ENCODE peak calls at places on chromosomes 13 and 19, in nine cellular contexts. J is cortex of kidney; Z is HT-29; U is BE2C; D is islet precursor cell; A is HuH-7; T is T-helper 9 cell; V is neural progenitor cell; K is stimulated activated CD4-positive, alpha-beta T cell treated with anti-CD3 and anti-CD28 coated beads, Interleukin-12 subunit alpha, Interleukin-12 subunit beta, amount 100 ng/mL, for 4 hours. N is an unnamed sample.

GRCh38 chr19:19443902-19444693 is 38.6 kb downstream of the GATAD2A start:
- DNase-seq in J (no peak), Z (no peak), U (no peak), D (no peak), A (no peak), T (no peak), V (no peak), K (no peak), N (no peak)

GRCh38 chr13:32852568-32852967 is 163.7 kb upstream of the KL start:
- DNase-seq in J (no peak), Z (no peak), U (no peak), D (no peak), A (no peak), T (no peak), V (no peak), K (no peak), N (no peak)

GRCh38 chr19:3857449-3858003 is 11.3 kb downstream of the ZFR2 start:
- DNase-seq in J (no peak), Z (no peak), U (peak; percentile 44), D (no peak), A (no peak), T (no peak), V (no peak), K (no peak), N (no peak)

GRCh38 chr13:46367622-46368327 is 19.3 kb downstream of the RUBCNL start:
- DNase-seq in J (no peak), Z (no peak), U (no peak), D (no peak), A (no peak), T (no peak), V (no peak), K (no peak), N (no peak)

GRCh38 chr13:31681133-31681532 is 58.2 kb upstream of the RXFP2 start:
- DNase-seq in J (no peak), Z (no peak), U (no peak), D (no peak), A (no peak), T (no peak), V (no peak), K (no peak), N (no peak)

GRCh38 chr13:19181621-19182485 is at the start of gene TUBA3C:
- DNase-seq in J (no peak), Z (no peak), U (no peak), D (no peak), A (no peak), T (no peak), V (no peak), K (no peak), N (no peak)

GRCh38 chr13:41418027-41418426 is 39.3 kb upstream of the RGCC start:
- DNase-seq in J (no peak), Z (peak; percentile 36), U (no peak), D (no peak), A (no peak), T (no peak), V (no peak), K (no peak), N (no peak)

GRCh38 chr19:29528350-29528945 is 2.7 kb downstream of the VSTM2B start:
- DNase-seq in J (no peak), Z (no peak), U (peak; percentile 80), D (peak; percentile 89), A (peak; percentile 69), T (peak; percentile 16), V (peak; percentile 95), K (peak; percentile 68), N (peak; percentile 7)

GRCh38 chr19:8611890-8612806 is 1.6 kb upstream of the ADAMTS10 start:
- DNase-seq in J (no peak), Z (no peak), U (no peak), D (peak; percentile 72), A (no peak), T (no peak), V (no peak), K (no peak), N (no peak)

GRCh38 chr19:42942187-42942789 is 5.3 kb upstream of the PSG7 start:
- DNase-seq in J (no peak), Z (peak; percentile 51), U (no peak), D (no peak), A (no peak), T (no peak), V (no peak), K (no peak), N (no peak)

GRCh38 chr19:38656171-38656981 is 8.9 kb downstream of the ACTN4 start:
- DNase-seq in J (no peak), Z (peak; percentile 57), U (no peak), D (no peak), A (no peak), T (no peak), V (no peak), K (no peak), N (peak; percentile 40)

GRCh38 chr19:3692141-3693029 is 7.9 kb downstream of the PIP5K1C start:
- DNase-seq in J (no peak), Z (no peak), U (no peak), D (no peak), A (peak; percentile 77), T (peak; percentile 62), V (no peak), K (peak; percentile 53), N (no peak)

GRCh38 chr13:44193731-44194130 is 179.9 kb upstream of the SERP2 start:
- DNase-seq in J (no peak), Z (no peak), U (no peak), D (no peak), A (no peak), T (no peak), V (no peak), K (no peak), N (no peak)

GRCh38 chr19:29806098-29806866 is 5.5 kb upstream of the CCNE1 start:
- DNase-seq in J (no peak), Z (peak; percentile 7), U (peak; percentile 81), D (peak; percentile 66), A (no peak), T (no peak), V (peak; percentile 40), K (no peak), N (no peak)

GRCh38 chr19:36008336-36008978 is at the start of gene SYNE4:
- DNase-seq in J (no peak), Z (peak; percentile 87), U (no peak), D (peak; percentile 93), A (peak; percentile 71), T (no peak), V (peak; percentile 75), K (no peak), N (no peak)

GRCh38 chr19:5369962-5370367 is 29.4 kb upstream of the PTPRS start:
- DNase-seq in J (no peak), Z (peak; percentile 32), U (peak; percentile 78), D (peak; percentile 87), A (peak; percentile 67), T (peak; percentile 18), V (peak; percentile 73), K (peak; percentile 48), N (no peak)